ENCODE peak calls at places on chromosomes 13 and 19, in ten cellular contexts. One of them, this sample, is unnamed.

GRCh38 chr19:51129716-51130115 is 5.0 kb downstream of the SIGLEC9 start:
- DNase-seq in mesothelial cell of epicardium: no peak
- DNase-seq in ovary: no peak
- DNase-seq in astrocyte of the spinal cord: no peak
- DNase-seq in transverse colon: no peak
- DNase-seq in H9: no peak
- DNase-seq in dorsolateral prefrontal cortex: no peak
- DNase-seq in activated B cell treated with CpG ODN at 0.5 μM for 24 hours: no peak
- DNase-seq in left lung: no peak
- DNase-seq in body of pancreas: no peak
- DNase-seq in this sample: no peak

GRCh38 chr13:24043590-24044350 is 116.8 kb upstream of the SPATA13 start:
- DNase-seq in mesothelial cell of epicardium: no peak
- DNase-seq in body of pancreas: no peak
- DNase-seq in activated B cell treated with CpG ODN at 0.5 μM for 24 hours: no peak
- DNase-seq in dorsolateral prefrontal cortex: no peak
- DNase-seq in ovary: no peak
- DNase-seq in transverse colon: no peak
- DNase-seq in H9: no peak
- DNase-seq in left lung: no peak
- DNase-seq in astrocyte of the spinal cord: no peak
- DNase-seq in this sample: no peak

GRCh38 chr13:23488442-23488841 is 54.9 kb upstream of the SACS start:
- DNase-seq in left lung: no peak
- DNase-seq in ovary: no peak
- DNase-seq in body of pancreas: no peak
- DNase-seq in H9: no peak
- DNase-seq in dorsolateral prefrontal cortex: no peak
- DNase-seq in transverse colon: no peak
- DNase-seq in astrocyte of the spinal cord: peak
- DNase-seq in mesothelial cell of epicardium: no peak
- DNase-seq in activated B cell treated with CpG ODN at 0.5 μM for 24 hours: no peak
- DNase-seq in this sample: no peak

GRCh38 chr19:32469796-32470195 is 64.2 kb downstream of the DPY19L3 start:
- DNase-seq in activated B cell treated with CpG ODN at 0.5 μM for 24 hours: no peak
- DNase-seq in dorsolateral prefrontal cortex: no peak
- DNase-seq in body of pancreas: no peak
- DNase-seq in H9: no peak
- DNase-seq in mesothelial cell of epicardium: no peak
- DNase-seq in ovary: no peak
- DNase-seq in astrocyte of the spinal cord: no peak
- DNase-seq in transverse colon: no peak
- DNase-seq in left lung: no peak
- DNase-seq in this sample: no peak

GRCh38 chr19:46453661-46454060 is 17.7 kb downstream of the PNMA8A start:
- DNase-seq in left lung: no peak
- DNase-seq in H9: no peak
- DNase-seq in astrocyte of the spinal cord: no peak
- DNase-seq in body of pancreas: no peak
- DNase-seq in activated B cell treated with CpG ODN at 0.5 μM for 24 hours: no peak
- DNase-seq in dorsolateral prefrontal cortex: no peak
- DNase-seq in transverse colon: no peak
- DNase-seq in ovary: no peak
- DNase-seq in mesothelial cell of epicardium: no peak
- DNase-seq in this sample: no peak

GRCh38 chr13:114134111-114134943 is 1.9 kb upstream of the RASA3 start:
- DNase-seq in left lung: peak
- DNase-seq in transverse colon: no peak
- DNase-seq in ovary: no peak
- DNase-seq in body of pancreas: no peak
- DNase-seq in dorsolateral prefrontal cortex: no peak
- DNase-seq in mesothelial cell of epicardium: no peak
- DNase-seq in activated B cell treated with CpG ODN at 0.5 μM for 24 hours: no peak
- DNase-seq in astrocyte of the spinal cord: no peak
- DNase-seq in H9: no peak
- DNase-seq in this sample: no peak

GRCh38 chr19:2555422-2556220 is 79.7 kb downstream of the GADD45B start:
- DNase-seq in ovary: no peak
- DNase-seq in mesothelial cell of epicardium: no peak
- DNase-seq in astrocyte of the spinal cord: no peak
- DNase-seq in transverse colon: no peak
- DNase-seq in body of pancreas: no peak
- DNase-seq in activated B cell treated with CpG ODN at 0.5 μM for 24 hours: no peak
- DNase-seq in H9: no peak
- DNase-seq in left lung: peak
- DNase-seq in dorsolateral prefrontal cortex: no peak
- DNase-seq in this sample: no peak

GRCh38 chr19:5126498-5127223 is 157.7 kb downstream of the KDM4B start:
- DNase-seq in transverse colon: no peak
- DNase-seq in ovary: no peak
- DNase-seq in mesothelial cell of epicardium: no peak
- DNase-seq in left lung: no peak
- DNase-seq in astrocyte of the spinal cord: no peak
- DNase-seq in body of pancreas: peak
- DNase-seq in H9: no peak
- DNase-seq in activated B cell treated with CpG ODN at 0.5 μM for 24 hours: peak
- DNase-seq in dorsolateral prefrontal cortex: no peak
- DNase-seq in this sample: no peak

GRCh38 chr19:18743281-18743825 is 47.8 kb downstream of the COMP start:
- DNase-seq in H9: peak
- DNase-seq in left lung: no peak
- DNase-seq in ovary: peak
- DNase-seq in dorsolateral prefrontal cortex: no peak
- DNase-seq in activated B cell treated with CpG ODN at 0.5 μM for 24 hours: no peak
- DNase-seq in astrocyte of the spinal cord: peak
- DNase-seq in transverse colon: peak
- DNase-seq in mesothelial cell of epicardium: no peak
- DNase-seq in body of pancreas: peak
- DNase-seq in this sample: no peak

GRCh38 chr19:34788074-34788473 is 15.1 kb upstream of the ZNF599 start:
- DNase-seq in ovary: no peak
- DNase-seq in transverse colon: no peak
- DNase-seq in activated B cell treated with CpG ODN at 0.5 μM for 24 hours: no peak
- DNase-seq in H9: no peak
- DNase-seq in astrocyte of the spinal cord: no peak
- DNase-seq in mesothelial cell of epicardium: no peak
- DNase-seq in dorsolateral prefrontal cortex: no peak
- DNase-seq in body of pancreas: no peak
- DNase-seq in left lung: no peak
- DNase-seq in this sample: no peak

GRCh38 chr19:10112037-10112751 is 701 bp downstream of the P2RY11 start:
- DNase-seq in left lung: peak
- DNase-seq in H9: no peak
- DNase-seq in activated B cell treated with CpG ODN at 0.5 μM for 24 hours: no peak
- DNase-seq in dorsolateral prefrontal cortex: no peak
- DNase-seq in mesothelial cell of epicardium: no peak
- DNase-seq in astrocyte of the spinal cord: no peak
- DNase-seq in ovary: no peak
- DNase-seq in transverse colon: peak
- DNase-seq in body of pancreas: no peak
- DNase-seq in this sample: no peak

GRCh38 chr19:46670874-46671273 is 9.9 kb upstream of the DACT3 start:
- DNase-seq in transverse colon: no peak
- DNase-seq in dorsolateral prefrontal cortex: no peak
- DNase-seq in H9: no peak
- DNase-seq in mesothelial cell of epicardium: no peak
- DNase-seq in activated B cell treated with CpG ODN at 0.5 μM for 24 hours: no peak
- DNase-seq in astrocyte of the spinal cord: no peak
- DNase-seq in ovary: no peak
- DNase-seq in left lung: no peak
- DNase-seq in body of pancreas: no peak
- DNase-seq in this sample: no peak

GRCh38 chr19:4059493-4059880 is 7.2 kb downstream of the ZBTB7A start:
- DNase-seq in body of pancreas: peak
- DNase-seq in mesothelial cell of epicardium: no peak
- DNase-seq in astrocyte of the spinal cord: no peak
- DNase-seq in left lung: peak
- DNase-seq in transverse colon: peak
- DNase-seq in activated B cell treated with CpG ODN at 0.5 μM for 24 hours: no peak
- DNase-seq in dorsolateral prefrontal cortex: no peak
- DNase-seq in H9: no peak
- DNase-seq in ovary: no peak
- DNase-seq in this sample: no peak

GRCh38 chr19:4060621-4061177 is 6.0 kb downstream of the ZBTB7A start:
- DNase-seq in ovary: no peak
- DNase-seq in activated B cell treated with CpG ODN at 0.5 μM for 24 hours: no peak
- DNase-seq in H9: no peak
- DNase-seq in dorsolateral prefrontal cortex: no peak
- DNase-seq in mesothelial cell of epicardium: no peak
- DNase-seq in transverse colon: peak
- DNase-seq in astrocyte of the spinal cord: no peak
- DNase-seq in body of pancreas: peak
- DNase-seq in left lung: no peak
- DNase-seq in this sample: no peak

GRCh38 chr19:4059931-4060620 is 6.6 kb downstream of the ZBTB7A start:
- DNase-seq in dorsolateral prefrontal cortex: no peak
- DNase-seq in left lung: peak
- DNase-seq in activated B cell treated with CpG ODN at 0.5 μM for 24 hours: no peak
- DNase-seq in body of pancreas: peak
- DNase-seq in mesothelial cell of epicardium: no peak
- DNase-seq in astrocyte of the spinal cord: no peak
- DNase-seq in transverse colon: peak
- DNase-seq in ovary: peak
- DNase-seq in H9: peak
- DNase-seq in this sample: no peak

GRCh38 chr19:4058696-4059492 is 7.8 kb downstream of the ZBTB7A start:
- DNase-seq in ovary: peak
- DNase-seq in left lung: peak
- DNase-seq in H9: peak
- DNase-seq in activated B cell treated with CpG ODN at 0.5 μM for 24 hours: no peak
- DNase-seq in body of pancreas: no peak
- DNase-seq in mesothelial cell of epicardium: no peak
- DNase-seq in dorsolateral prefrontal cortex: peak
- DNase-seq in astrocyte of the spinal cord: no peak
- DNase-seq in transverse colon: peak
- DNase-seq in this sample: no peak

DNA sequence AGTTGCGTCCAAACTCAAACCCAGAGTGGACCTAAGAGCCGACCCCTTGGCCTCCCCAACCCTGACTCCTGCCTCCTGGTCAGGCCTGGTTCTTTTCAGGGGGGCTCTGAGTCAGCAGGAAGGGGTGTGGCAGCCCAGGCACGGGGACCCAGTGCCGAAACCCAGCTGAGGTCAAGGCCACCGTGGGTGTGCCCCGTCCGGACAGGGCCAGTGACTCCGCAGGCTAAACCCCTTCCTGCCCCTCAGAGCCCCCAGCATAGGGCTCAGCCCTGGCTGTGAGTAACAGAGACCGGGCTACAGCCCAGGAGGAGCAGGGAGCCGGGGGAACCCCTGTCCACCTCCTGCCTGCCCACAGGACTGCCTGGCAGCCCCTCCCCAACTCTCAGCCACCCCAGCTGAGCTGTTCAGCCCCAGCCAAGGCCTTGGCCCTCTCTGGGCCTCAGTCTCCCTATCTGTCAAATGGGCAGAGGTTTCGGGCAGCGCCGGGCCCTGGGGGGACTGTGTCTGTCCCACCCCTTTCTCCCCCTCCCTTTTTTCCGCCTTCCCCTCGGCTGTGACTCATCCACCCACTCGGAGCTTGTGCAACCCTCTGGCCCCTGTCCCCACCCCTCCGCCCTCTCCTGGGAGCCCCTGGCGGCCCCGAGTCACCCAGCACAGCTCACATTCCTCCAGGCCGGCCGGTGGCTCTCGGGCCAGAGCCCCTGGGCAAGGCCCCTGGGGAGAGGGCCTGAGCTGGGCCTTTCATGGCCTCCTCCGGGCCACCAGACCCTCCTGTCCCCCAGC is 8.6 kb downstream of the ZBTB7A start:
- DNase-seq in mesothelial cell of epicardium: no peak
- DNase-seq in transverse colon: peak
- DNase-seq in left lung: peak
- DNase-seq in activated B cell treated with CpG ODN at 0.5 μM for 24 hours: no peak
- DNase-seq in body of pancreas: peak
- DNase-seq in dorsolateral prefrontal cortex: no peak
- DNase-seq in astrocyte of the spinal cord: peak
- DNase-seq in ovary: peak
- DNase-seq in H9: peak
- DNase-seq in this sample: no peak
- TF ChIP-seq CTCF in mesothelial cell of epicardium: no peak
- TF ChIP-seq CTCF in transverse colon: no peak
- TF ChIP-seq CTCF in left lung: no peak
- TF ChIP-seq CTCF in activated B cell treated with CpG ODN at 0.5 μM for 24 hours: no peak
- TF ChIP-seq CTCF in body of pancreas: no peak
- TF ChIP-seq CTCF in dorsolateral prefrontal cortex: no peak
- TF ChIP-seq CTCF in astrocyte of the spinal cord: peak
- TF ChIP-seq CTCF in ovary: no peak
- TF ChIP-seq CTCF in H9: no peak
- TF ChIP-seq CTCF in this sample: no peak

GRCh38 chr19:48102870-48103751 is 7.5 kb downstream of the PLA2G4C start:
- DNase-seq in dorsolateral prefrontal cortex: no peak
- DNase-seq in body of pancreas: no peak
- DNase-seq in H9: peak
- DNase-seq in activated B cell treated with CpG ODN at 0.5 μM for 24 hours: no peak
- DNase-seq in ovary: no peak
- DNase-seq in astrocyte of the spinal cord: peak
- DNase-seq in left lung: no peak
- DNase-seq in transverse colon: peak
- DNase-seq in mesothelial cell of epicardium: no peak
- DNase-seq in this sample: no peak
- TF ChIP-seq CTCF in dorsolateral prefrontal cortex: peak
- TF ChIP-seq CTCF in body of pancreas: peak
- TF ChIP-seq CTCF in H9: peak
- TF ChIP-seq CTCF in activated B cell treated with CpG ODN at 0.5 μM for 24 hours: no peak
- TF ChIP-seq CTCF in ovary: no peak
- TF ChIP-seq CTCF in astrocyte of the spinal cord: peak
- TF ChIP-seq CTCF in left lung: peak
- TF ChIP-seq CTCF in transverse colon: peak
- TF ChIP-seq CTCF in mesothelial cell of epicardium: peak
- TF ChIP-seq CTCF in this sample: peak

GRCh38 chr13:74883834-74884233 is 598.1 kb downstream of the TBC1D4 start:
- DNase-seq in left lung: no peak
- DNase-seq in dorsolateral prefrontal cortex: no peak
- DNase-seq in transverse colon: no peak
- DNase-seq in activated B cell treated with CpG ODN at 0.5 μM for 24 hours: no peak
- DNase-seq in astrocyte of the spinal cord: no peak
- DNase-seq in mesothelial cell of epicardium: no peak
- DNase-seq in ovary: no peak
- DNase-seq in H9: no peak
- DNase-seq in body of pancreas: no peak
- DNase-seq in this sample: no peak
- TF ChIP-seq CTCF in left lung: no peak
- TF ChIP-seq CTCF in dorsolateral prefrontal cortex: no peak
- TF ChIP-seq CTCF in transverse colon: no peak
- TF ChIP-seq CTCF in activated B cell treated with CpG ODN at 0.5 μM for 24 hours: no peak
- TF ChIP-seq CTCF in astrocyte of the spinal cord: peak
- TF ChIP-seq CTCF in mesothelial cell of epicardium: no peak
- TF ChIP-seq CTCF in ovary: no peak
- TF ChIP-seq CTCF in H9: peak
- TF ChIP-seq CTCF in body of pancreas: no peak
- TF ChIP-seq CTCF in this sample: no peak

DNA sequence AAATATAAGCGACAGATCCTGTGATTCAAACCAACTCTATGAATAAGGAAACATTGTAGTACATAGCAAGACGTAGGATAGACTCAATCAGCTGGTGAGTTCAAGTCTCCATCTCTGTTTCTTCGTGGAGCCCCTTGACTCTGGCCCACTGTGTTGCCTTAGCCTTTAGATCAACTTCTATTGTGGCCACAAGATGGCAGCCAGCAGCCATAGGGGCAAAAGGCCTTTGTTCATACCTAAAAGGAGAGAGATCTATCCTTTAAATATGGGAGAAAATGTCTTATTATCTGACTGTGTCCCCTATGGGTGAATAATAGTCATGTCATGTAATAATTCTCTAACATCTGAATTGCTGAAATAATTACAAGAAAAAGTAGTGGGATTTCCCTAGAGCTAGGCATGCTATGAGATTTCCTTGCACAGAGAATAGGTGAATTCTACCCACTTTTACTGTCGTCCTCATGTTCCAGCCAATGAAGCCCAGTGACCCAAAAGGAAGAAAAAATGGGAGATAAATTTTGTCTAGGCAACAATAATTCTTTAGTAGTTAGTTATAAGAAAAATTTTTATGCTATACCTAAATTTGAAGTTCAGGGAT is 129.4 kb downstream of the PCDH20 start:
- DNase-seq in dorsolateral prefrontal cortex: no peak
- DNase-seq in transverse colon: no peak
- DNase-seq in body of pancreas: no peak
- DNase-seq in mesothelial cell of epicardium: no peak
- DNase-seq in left lung: no peak
- DNase-seq in ovary: no peak
- DNase-seq in H9: peak
- DNase-seq in astrocyte of the spinal cord: no peak
- DNase-seq in activated B cell treated with CpG ODN at 0.5 μM for 24 hours: no peak
- DNase-seq in this sample: no peak
- TF ChIP-seq CTCF in dorsolateral prefrontal cortex: no peak
- TF ChIP-seq CTCF in transverse colon: no peak
- TF ChIP-seq CTCF in body of pancreas: no peak
- TF ChIP-seq CTCF in mesothelial cell of epicardium: peak
- TF ChIP-seq CTCF in left lung: no peak
- TF ChIP-seq CTCF in ovary: no peak
- TF ChIP-seq CTCF in H9: peak
- TF ChIP-seq CTCF in astrocyte of the spinal cord: peak
- TF ChIP-seq CTCF in activated B cell treated with CpG ODN at 0.5 μM for 24 hours: no peak
- TF ChIP-seq CTCF in this sample: peak

This sample was measured in type B pancreatic cell.